ENCODE peak calls at places on chromosomes 16 and 17, in seven cellular contexts. A is tibial artery; Y is stimulated activated CD4-positive, alpha-beta T cell treated with anti-CD3 and anti-CD28 coated beads, Interleukin-1b, Interleukin-23, amount 100 ng/mL, for 24 hours; F is pulmonary artery endothelial cell; R is stimulated activated CD8-positive, alpha-beta memory T cell treated with anti-CD3 and anti-CD28 coated beads, Interleukin-4, amount 100 ng/mL, for 1 hour; K is brain pericyte; P is NCI-H345. Q is an unnamed sample.

GRCh38 chr17:8631554-8631877 is 991 bp upstream of the MYH10 start:
- DNase-seq in Y (no peak), R (no peak), P (no peak), K (no peak), F (no peak), A (no peak), Q (no peak)

GRCh38 chr17:72158895-72159885 is 38.4 kb downstream of the SOX9 start:
- DNase-seq in Y (no peak), F (no peak), P (no peak), R (no peak), A (no peak), K (no peak), Q (no peak)

GRCh38 chr16:24139282-24139681 is 116.9 kb upstream of the CACNG3 start:
- DNase-seq in K (no peak), R (no peak), F (no peak), P (no peak), A (no peak), Y (no peak), Q (no peak)

GRCh38 chr16:57628008-57628781 is at the start of gene ADGRG1:
- DNase-seq in P (no peak), Y (peak), K (peak), A (peak), F (peak), R (no peak), Q (peak)

GRCh38 chr16:19389246-19389645 is 28.4 kb upstream of the TMC5 start:
- DNase-seq in F (no peak), A (no peak), K (no peak), R (no peak), P (peak), Y (no peak), Q (no peak)

GRCh38 chr16:24729967-24730815 is 740 bp downstream of the TNRC6A start:
- DNase-seq in R (no peak), F (no peak), A (no peak), Y (no peak), K (no peak), P (peak), Q (no peak)

GRCh38 chr17:6420173-6420641 is 14.7 kb downstream of the AIPL1 start:
- DNase-seq in Y (no peak), A (no peak), F (no peak), R (no peak), K (no peak), P (peak), Q (no peak)

GRCh38 chr17:15398736-15399331 is 57.4 kb upstream of the TEKT3 start:
- DNase-seq in P (no peak), Y (no peak), A (peak), K (no peak), R (no peak), F (no peak), Q (no peak)

GRCh38 chr16:77246160-77246559 is 47.0 kb downstream of the SYCE1L start:
- DNase-seq in A (no peak), F (no peak), R (no peak), Y (no peak), K (no peak), P (no peak), Q (no peak)

GRCh38 chr17:29687601-29688000 is 64.9 kb upstream of the CORO6 start:
- DNase-seq in R (no peak), P (no peak), F (no peak), K (no peak), Y (no peak), A (no peak), Q (no peak)

GRCh38 chr17:37607637-37608368 is 1.4 kb downstream of the SYNRG start:
- DNase-seq in A (no peak), Y (no peak), R (no peak), K (no peak), F (no peak), P (no peak), Q (no peak)

GRCh38 chr16:11668590-11669379 is 530 bp downstream of the SNN start:
- DNase-seq in Y (no peak), K (no peak), A (peak), R (no peak), F (no peak), P (no peak), Q (no peak)

GRCh38 chr16:68370921-68371651 is 60.3 kb downstream of the PRMT7 start:
- DNase-seq in P (peak), Y (no peak), A (no peak), K (no peak), R (no peak), F (no peak), Q (no peak)

GRCh38 chr17:83194761-83195329 is 115.4 kb downstream of the METRNL start:
- DNase-seq in P (no peak), A (peak), Y (no peak), K (no peak), F (no peak), R (no peak), Q (peak)

GRCh38 chr17:83056583-83057396 is 22.6 kb upstream of the METRNL start:
- DNase-seq in Y (no peak), R (no peak), P (no peak), A (peak), K (no peak), F (no peak), Q (no peak)

GRCh38 chr17:64504769-64505319 is 1.2 kb downstream of the DDX5 start:
- DNase-seq in K (no peak), P (no peak), F (no peak), R (no peak), A (no peak), Y (no peak), Q (peak)

GRCh38 chr16:53094013-53094630 is 39.3 kb downstream of the CHD9 start:
- DNase-seq in Y (no peak), F (no peak), R (no peak), P (peak), A (peak), K (no peak), Q (no peak)

GRCh38 chr16:54106078-54106477 is 180.5 kb downstream of the IRX3 start:
- DNase-seq in P (no peak), K (no peak), A (no peak), F (no peak), Y (no peak), R (no peak), Q (no peak)

GRCh38 chr17:64015447-64015846 is 5.0 kb downstream of the ICAM2 start:
- DNase-seq in A (no peak), F (no peak), P (no peak), K (no peak), Y (no peak), R (no peak), Q (no peak)

GRCh38 chr16:65574311-65574966 is 452.6 kb upstream of the CDH11 start:
- DNase-seq in A (no peak), F (no peak), Y (no peak), K (no peak), P (no peak), R (no peak), Q (no peak)

GRCh38 chr17:10107320-10108165 is 90.9 kb downstream of the GAS7 start:
- DNase-seq in R (no peak), K (no peak), Y (no peak), A (no peak), P (no peak), F (no peak), Q (no peak)

GRCh38 chr16:22751685-22752084 is 62.3 kb upstream of the HS3ST2 start:
- DNase-seq in A (no peak), P (no peak), Y (no peak), K (no peak), F (no peak), R (no peak), Q (no peak)

GRCh38 chr16:30041841-30042240 is 10.8 kb upstream of the TLCD3B start:
- DNase-seq in P (peak), K (no peak), R (no peak), A (no peak), F (no peak), Y (no peak), Q (no peak)

GRCh38 chr17:41390411-41390938 is 6.9 kb downstream of the KRT31 start:
- DNase-seq in Y (no peak), F (no peak), P (no peak), A (no peak), R (no peak), K (no peak), Q (no peak)

GRCh38 chr16:67571981-67572431 is 9.7 kb downstream of the CTCF start:
- DNase-seq in K (no peak), Y (no peak), P (no peak), R (no peak), F (no peak), A (no peak), Q (peak)

GRCh38 chr16:4376126-4376819 is 4.6 kb downstream of the VASN start:
- DNase-seq in K (no peak), P (no peak), Y (no peak), A (peak), F (no peak), R (no peak), Q (no peak)

GRCh38 chr17:57271821-57272220 is 15.5 kb downstream of the MSI2 start:
- DNase-seq in R (no peak), F (no peak), Y (no peak), P (no peak), K (no peak), A (no peak), Q (no peak)

GRCh38 chr17:76131692-76132573 is 9.1 kb downstream of the FOXJ1 start:
- DNase-seq in P (no peak), R (no peak), Y (no peak), K (no peak), A (no peak), F (no peak), Q (no peak)

GRCh38 chr17:14737984-14738651 is 437.2 kb downstream of the HS3ST3B1 start:
- DNase-seq in Y (no peak), P (no peak), K (peak), F (no peak), A (peak), R (no peak), Q (peak)

GRCh38 chr17:60138769-60139437 is 10.9 kb upstream of the CA4 start:
- DNase-seq in R (no peak), Y (no peak), A (no peak), P (no peak), F (no peak), K (no peak), Q (no peak)

Q was measured in AG09309.